ENCODE peak calls at places on chromosomes 1 and 21, in four cellular contexts. One of them, this sample, is unnamed.

GRCh38 chr1:26739251-26739914 is 43.6 kb downstream of the ARID1A start:
- DNase-seq in psoas muscle: no peak
- DNase-seq in pancreas: no peak
- DNase-seq in tibial artery: no peak
- DNase-seq in this sample: no peak

GRCh38 chr1:210938416-210938925 is 195.5 kb downstream of the KCNH1 start:
- DNase-seq in psoas muscle: no peak
- DNase-seq in pancreas: no peak
- DNase-seq in tibial artery: no peak
- DNase-seq in this sample: no peak

GRCh38 chr1:185260611-185261010 is 56.4 kb downstream of the IVNS1ABP start:
- DNase-seq in psoas muscle: no peak
- DNase-seq in pancreas: no peak
- DNase-seq in tibial artery: no peak
- DNase-seq in this sample: no peak

GRCh38 chr1:32494196-32494595 is 29.3 kb downstream of the ZBTB8B start:
- DNase-seq in psoas muscle: no peak
- DNase-seq in pancreas: no peak
- DNase-seq in tibial artery: no peak
- DNase-seq in this sample: no peak

GRCh38 chr1:225855503-225856285 is 26.5 kb downstream of the TMEM63A start:
- DNase-seq in psoas muscle: peak; percentile 29
- DNase-seq in pancreas: no peak
- DNase-seq in tibial artery: no peak
- DNase-seq in this sample: no peak

GRCh38 chr21:40901690-40902089 is 54.7 kb upstream of the DSCAM start:
- DNase-seq in psoas muscle: no peak
- DNase-seq in pancreas: no peak
- DNase-seq in tibial artery: no peak
- DNase-seq in this sample: no peak

GRCh38 chr21:34364921-34365320 is 1.1 kb downstream of the KCNE2 start:
- DNase-seq in psoas muscle: no peak
- DNase-seq in pancreas: no peak
- DNase-seq in tibial artery: no peak
- DNase-seq in this sample: no peak

GRCh38 chr1:119954476-119955422 is 58.4 kb upstream of the ADAM30 start:
- DNase-seq in psoas muscle: no peak
- DNase-seq in pancreas: no peak
- DNase-seq in tibial artery: no peak
- DNase-seq in this sample: no peak

GRCh38 chr21:19109694-19110093 is 706.1 kb upstream of the TMPRSS15 start:
- DNase-seq in psoas muscle: no peak
- DNase-seq in pancreas: no peak
- DNase-seq in tibial artery: no peak
- DNase-seq in this sample: no peak

GRCh38 chr1:236064674-236065508 is at the start of gene NID1:
- DNase-seq in psoas muscle: peak; percentile 92
- DNase-seq in pancreas: peak; percentile 49
- DNase-seq in tibial artery: peak; percentile 88
- DNase-seq in this sample: peak; percentile 50

GRCh38 chr1:31785020-31785946 is 21.1 kb upstream of the ADGRB2 start:
- DNase-seq in psoas muscle: peak; percentile 52
- DNase-seq in pancreas: no peak
- DNase-seq in tibial artery: no peak
- DNase-seq in this sample: no peak

GRCh38 chr1:230139741-230140140 is 72.7 kb downstream of the GALNT2 start:
- DNase-seq in psoas muscle: no peak
- DNase-seq in pancreas: no peak
- DNase-seq in tibial artery: no peak
- DNase-seq in this sample: no peak

GRCh38 chr1:197675475-197676324 is 99.6 kb downstream of the DENND1B start:
- DNase-seq in psoas muscle: peak; percentile 46
- DNase-seq in pancreas: no peak
- DNase-seq in tibial artery: peak; percentile 49
- DNase-seq in this sample: no peak

GRCh38 chr1:41521766-41522165 is 37.3 kb upstream of the EDN2 start:
- DNase-seq in psoas muscle: peak; percentile 19
- DNase-seq in pancreas: no peak
- DNase-seq in tibial artery: no peak
- DNase-seq in this sample: no peak

GRCh38 chr1:247077768-247078314 is 770 bp downstream of the ZNF670 start:
- DNase-seq in psoas muscle: no peak
- DNase-seq in pancreas: no peak
- DNase-seq in tibial artery: no peak
- DNase-seq in this sample: no peak

GRCh38 chr1:160101037-160101716 is 2.8 kb upstream of the IGSF8 start:
- DNase-seq in psoas muscle: peak; percentile 89
- DNase-seq in pancreas: peak; percentile 75
- DNase-seq in tibial artery: peak; percentile 73
- DNase-seq in this sample: no peak

GRCh38 chr1:225532240-225532944 is 104.6 kb upstream of the LBR start:
- DNase-seq in psoas muscle: no peak
- DNase-seq in pancreas: no peak
- DNase-seq in tibial artery: no peak
- DNase-seq in this sample: no peak

GRCh38 chr1:154876842-154877369 is 6.8 kb upstream of the KCNN3 start:
- DNase-seq in psoas muscle: no peak
- DNase-seq in pancreas: no peak
- DNase-seq in tibial artery: no peak
- DNase-seq in this sample: no peak

GRCh38 chr1:1777950-1778826 is at the start of gene NADK:
- DNase-seq in psoas muscle: peak; percentile 84
- DNase-seq in pancreas: peak; percentile 52
- DNase-seq in tibial artery: no peak
- DNase-seq in this sample: no peak

GRCh38 chr1:101102757-101103156 is 77.2 kb upstream of the DPH5 start:
- DNase-seq in psoas muscle: no peak
- DNase-seq in pancreas: no peak
- DNase-seq in tibial artery: no peak
- DNase-seq in this sample: no peak

GRCh38 chr1:230109871-230110667 is 43.0 kb downstream of the GALNT2 start:
- DNase-seq in psoas muscle: no peak
- DNase-seq in pancreas: no peak
- DNase-seq in tibial artery: no peak
- DNase-seq in this sample: no peak

GRCh38 chr1:230858918-230859819 is 9.2 kb downstream of the C1orf198 start:
- DNase-seq in psoas muscle: no peak
- DNase-seq in pancreas: no peak
- DNase-seq in tibial artery: no peak
- DNase-seq in this sample: no peak

GRCh38 chr1:168225476-168226190 is at the start of gene SFT2D2:
- DNase-seq in psoas muscle: peak; percentile 85
- DNase-seq in pancreas: peak; percentile 75
- DNase-seq in tibial artery: peak; percentile 60
- DNase-seq in this sample: peak; percentile 20

GRCh38 chr1:186102107-186102506 is 272.9 kb downstream of the TPR start:
- DNase-seq in psoas muscle: no peak
- DNase-seq in pancreas: no peak
- DNase-seq in tibial artery: no peak
- DNase-seq in this sample: no peak

GRCh38 chr21:26007911-26008579 is 162.5 kb downstream of the APP start:
- DNase-seq in psoas muscle: no peak
- DNase-seq in pancreas: no peak
- DNase-seq in tibial artery: no peak
- DNase-seq in this sample: no peak

GRCh38 chr1:236119935-236120484 is 22.3 kb upstream of the GPR137B start:
- DNase-seq in psoas muscle: no peak
- DNase-seq in pancreas: no peak
- DNase-seq in tibial artery: no peak
- DNase-seq in this sample: no peak

GRCh38 chr1:194813109-194813508 is 1626.7 kb upstream of the B3GALT2 start:
- DNase-seq in psoas muscle: no peak
- DNase-seq in pancreas: no peak
- DNase-seq in tibial artery: no peak
- DNase-seq in this sample: no peak

GRCh38 chr1:94111879-94112278 is 9.1 kb downstream of the ABCA4 start:
- DNase-seq in psoas muscle: no peak
- DNase-seq in pancreas: no peak
- DNase-seq in tibial artery: no peak
- DNase-seq in this sample: no peak

GRCh38 chr1:241612533-241613505 is 27.4 kb downstream of the CHML start:
- DNase-seq in psoas muscle: no peak
- DNase-seq in pancreas: no peak
- DNase-seq in tibial artery: no peak
- DNase-seq in this sample: no peak

GRCh38 chr1:48572632-48573258 is 100.7 kb upstream of the SPATA6 start:
- DNase-seq in psoas muscle: no peak
- DNase-seq in pancreas: peak; percentile 7
- DNase-seq in tibial artery: peak; percentile 22
- DNase-seq in this sample: peak; percentile 72

GRCh38 chr1:182770193-182770592 is 19.4 kb upstream of the NPL start:
- DNase-seq in psoas muscle: no peak
- DNase-seq in pancreas: no peak
- DNase-seq in tibial artery: no peak
- DNase-seq in this sample: no peak

GRCh38 chr1:111565079-111565478 is 54.5 kb upstream of the RAP1A start:
- DNase-seq in psoas muscle: no peak
- DNase-seq in pancreas: no peak
- DNase-seq in tibial artery: no peak
- DNase-seq in this sample: no peak

GRCh38 chr1:1783320-1783719 is 5.0 kb upstream of the NADK start:
- DNase-seq in psoas muscle: peak; percentile 46
- DNase-seq in pancreas: no peak
- DNase-seq in tibial artery: no peak
- DNase-seq in this sample: no peak

GRCh38 chr1:9653195-9653782 is 1.8 kb downstream of the PIK3CD start:
- DNase-seq in psoas muscle: no peak
- DNase-seq in pancreas: no peak
- DNase-seq in tibial artery: no peak
- DNase-seq in this sample: no peak

GRCh38 chr21:44708213-44708865 is 3.0 kb downstream of the TSPEAR start:
- DNase-seq in psoas muscle: peak; percentile 22
- DNase-seq in pancreas: no peak
- DNase-seq in tibial artery: no peak
- DNase-seq in this sample: no peak

GRCh38 chr21:44710756-44711326 is 531 bp downstream of the TSPEAR start:
- DNase-seq in psoas muscle: peak; percentile 35
- DNase-seq in pancreas: no peak
- DNase-seq in tibial artery: no peak
- DNase-seq in this sample: no peak

GRCh38 chr21:44710294-44710665 is 1.1 kb downstream of the TSPEAR start:
- DNase-seq in psoas muscle: peak; percentile 37
- DNase-seq in pancreas: no peak
- DNase-seq in tibial artery: no peak
- DNase-seq in this sample: no peak

GRCh38 chr21:44708866-44709425 is 2.4 kb downstream of the TSPEAR start:
- DNase-seq in psoas muscle: peak; percentile 30
- DNase-seq in pancreas: no peak
- DNase-seq in tibial artery: no peak
- DNase-seq in this sample: no peak

DNA sequence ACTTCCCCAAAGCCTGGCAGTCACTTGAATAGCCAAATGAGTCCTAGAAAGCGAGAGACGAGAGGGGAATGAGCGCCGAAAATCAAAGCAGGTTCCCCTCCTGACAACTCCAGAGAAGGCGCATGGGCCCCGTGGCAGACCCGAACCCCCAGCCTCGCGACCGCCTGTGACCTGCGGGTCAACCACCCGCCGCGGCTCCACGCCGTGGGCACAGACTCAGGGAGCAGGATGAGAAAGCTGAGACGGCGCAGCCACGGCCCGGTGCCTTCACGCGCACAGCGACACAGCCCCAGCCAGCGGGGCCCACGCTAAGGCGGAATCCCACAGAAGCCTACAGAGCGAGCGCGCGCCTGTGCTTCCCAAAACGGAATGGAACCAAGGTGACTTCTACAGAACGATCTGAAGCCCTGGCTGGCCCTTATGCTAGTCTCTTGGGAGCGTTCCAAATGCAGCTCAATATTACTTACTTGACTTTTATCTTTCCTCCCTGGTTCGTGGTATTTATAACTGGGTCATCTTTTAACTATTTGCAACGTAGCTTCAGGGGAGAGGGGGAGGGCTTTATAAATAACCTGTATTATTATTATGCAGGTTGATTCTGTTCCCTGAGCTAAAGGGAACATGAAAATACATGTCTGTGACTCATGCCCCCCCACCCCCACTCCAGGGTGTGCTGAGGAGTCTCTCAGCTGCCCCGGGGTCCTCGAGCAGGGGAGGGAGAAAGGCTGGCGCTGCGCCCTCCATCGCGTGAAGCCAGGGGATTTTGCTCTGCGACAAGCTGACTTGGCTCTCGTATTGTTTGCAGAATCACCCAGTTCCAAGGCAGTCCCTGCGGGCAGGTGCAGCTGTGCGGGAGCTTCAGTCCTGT is 1.7 kb downstream of the TSPEAR start:
- DNase-seq in psoas muscle: peak; percentile 38
- DNase-seq in pancreas: no peak
- DNase-seq in tibial artery: no peak
- DNase-seq in this sample: no peak
- H3K4me3 ChIP-seq in psoas muscle: no peak overlapping the region
- H3K4me3 ChIP-seq in pancreas: no peak overlapping the region
- H3K4me3 ChIP-seq in tibial artery: no peak overlapping the region
- H3K4me3 ChIP-seq in this sample: peak overlapping the region; percentile 15

DNA sequence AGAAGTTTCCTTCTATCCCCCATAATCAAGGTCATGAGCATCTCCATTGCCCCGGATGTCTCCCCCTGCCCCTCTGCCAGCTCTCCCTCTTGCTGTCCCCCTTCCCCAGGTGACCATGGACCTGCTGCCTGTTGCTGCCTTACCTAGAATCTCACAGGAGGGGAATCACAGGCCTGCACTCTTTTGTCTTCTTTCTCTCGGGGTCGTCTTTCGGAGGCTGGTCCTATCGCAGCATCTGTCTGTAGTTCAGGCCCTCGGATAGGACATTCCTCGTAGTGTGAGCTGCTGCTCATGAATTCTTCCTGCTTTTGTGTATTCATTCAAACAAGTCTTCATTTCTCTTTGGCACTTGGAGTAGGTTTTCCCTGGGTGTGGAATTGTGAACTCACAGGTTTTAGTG is 39.9 kb upstream of the ACTRT2 start:
- DNase-seq in psoas muscle: no peak
- DNase-seq in pancreas: no peak
- DNase-seq in tibial artery: peak; percentile 6
- DNase-seq in this sample: no peak
- H3K9me3 ChIP-seq in psoas muscle: no peaks in the 10 kb centered on the region
- H3K9me3 ChIP-seq in pancreas: no peaks in the 10 kb centered on the region
- H3K9me3 ChIP-seq in tibial artery: no peaks in the 10 kb centered on the region
- H3K9me3 ChIP-seq in this sample: peaks cover 30% of the 10 kb centered on the region

DNA sequence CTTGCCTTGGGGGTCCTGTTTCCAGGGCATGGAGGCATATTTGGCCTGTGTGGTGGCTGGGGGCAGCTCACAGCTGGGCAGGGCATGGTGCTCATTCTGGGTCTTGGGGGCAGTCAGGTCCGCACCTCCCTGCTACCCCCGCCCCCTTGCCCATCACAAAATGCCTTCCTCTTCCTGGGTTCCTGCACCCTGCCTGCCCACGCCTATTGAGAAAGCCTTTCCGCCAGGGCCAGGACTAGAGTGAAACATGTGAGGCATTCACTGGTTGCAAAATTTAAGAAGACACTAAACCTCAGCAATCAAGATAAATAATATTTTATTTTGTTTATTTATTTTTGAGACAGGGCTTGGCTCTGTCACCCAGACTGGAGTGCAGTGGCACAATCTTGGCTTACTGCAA is 19.7 kb downstream of the PTAFR start:
- DNase-seq in psoas muscle: no peak
- DNase-seq in pancreas: no peak
- DNase-seq in tibial artery: peak; percentile 54
- DNase-seq in this sample: no peak
- H3K4me1 ChIP-seq in psoas muscle: no peaks in the 10 kb centered on the region
- H3K4me1 ChIP-seq in pancreas: no peaks in the 10 kb centered on the region
- H3K4me1 ChIP-seq in tibial artery: no peaks in the 10 kb centered on the region
- H3K4me1 ChIP-seq in this sample: no peaks in the 10 kb centered on the region

GRCh38 chr1:30684259-30684658 is 39.1 kb downstream of the MATN1 start:
- DNase-seq in psoas muscle: peak; percentile 34
- DNase-seq in pancreas: no peak
- DNase-seq in tibial artery: no peak
- DNase-seq in this sample: no peak
- H3K4me3 ChIP-seq in psoas muscle: no peak overlapping the region
- H3K4me3 ChIP-seq in pancreas: no peak overlapping the region
- H3K4me3 ChIP-seq in tibial artery: no peak overlapping the region
- H3K4me3 ChIP-seq in this sample: no peak overlapping the region

This sample was measured in iPS DF 6.9.